ENCODE peak calls at places on chromosomes 1 and 21, in nine cellular contexts. I, V, L, E, Z, M, Y, Q and T are unnamed samples.

GRCh38 chr1:228298471-228298870 is 90.6 kb downstream of the OBSCN start:
- DNase-seq in I (no peak), V (no peak), L (no peak), E (no peak), Z (no peak), M (no peak), Y (no peak), Q (no peak), T (no peak)

GRCh38 chr1:91831132-91831930 is 54.6 kb downstream of the TGFBR3 start:
- DNase-seq in I (no peak), V (no peak), L (peak), E (peak), Z (no peak), M (no peak), Y (no peak), Q (no peak), T (no peak)

GRCh38 chr1:41599912-41600311 is 115.4 kb upstream of the EDN2 start:
- DNase-seq in I (no peak), V (no peak), L (no peak), E (peak), Z (no peak), M (no peak), Y (no peak), Q (no peak), T (no peak)

GRCh38 chr1:203290261-203291089 is 14.8 kb upstream of the BTG2 start:
- DNase-seq in I (no peak), V (peak), L (peak), E (peak), Z (peak), M (no peak), Y (peak), Q (no peak), T (no peak)

GRCh38 chr1:116847688-116848531 is 61.8 kb upstream of the PTGFRN start:
- DNase-seq in I (peak), V (no peak), L (peak), E (peak), Z (no peak), M (peak), Y (peak), Q (no peak), T (peak)

GRCh38 chr1:5250336-5250735 is 595.9 kb downstream of the AJAP1 start:
- DNase-seq in I (no peak), V (no peak), L (no peak), E (no peak), Z (no peak), M (no peak), Y (no peak), Q (no peak), T (no peak)

GRCh38 chr1:202213361-202214088 is 19.9 kb downstream of the LGR6 start:
- DNase-seq in I (no peak), V (no peak), L (no peak), E (no peak), Z (peak), M (no peak), Y (no peak), Q (peak), T (no peak)

GRCh38 chr1:25905680-25906643 is at the start of gene STMN1:
- DNase-seq in I (peak), V (peak), L (peak), E (peak), Z (peak), M (peak), Y (peak), Q (peak), T (peak)

GRCh38 chr1:248696261-248696660 is 6.3 kb downstream of the OR14I1 start:
- DNase-seq in I (no peak), V (peak), L (no peak), E (no peak), Z (no peak), M (no peak), Y (no peak), Q (peak), T (no peak)

GRCh38 chr21:31201548-31201947 is 142.5 kb downstream of the TIAM1 start:
- DNase-seq in I (peak), V (peak), L (peak), E (peak), Z (no peak), M (no peak), Y (no peak), Q (peak), T (no peak)

GRCh38 chr1:12359734-12360133 is 129.9 kb downstream of the VPS13D start:
- DNase-seq in I (no peak), V (no peak), L (peak), E (no peak), Z (no peak), M (no peak), Y (no peak), Q (no peak), T (no peak)

GRCh38 chr1:68954841-68955240 is 458.0 kb upstream of the DEPDC1 start:
- DNase-seq in I (no peak), V (no peak), L (peak), E (no peak), Z (peak), M (no peak), Y (no peak), Q (no peak), T (no peak)

GRCh38 chr1:197388801-197389200 is 120.7 kb downstream of the CRB1 start:
- DNase-seq in I (no peak), V (no peak), L (peak), E (peak), Z (no peak), M (no peak), Y (no peak), Q (no peak), T (no peak)

GRCh38 chr1:180815188-180815587 is 97.5 kb upstream of the KIAA1614 start:
- DNase-seq in I (no peak), V (no peak), L (no peak), E (no peak), Z (no peak), M (no peak), Y (no peak), Q (peak), T (no peak)

GRCh38 chr1:245241506-245242130 is 86.8 kb downstream of the KIF26B start:
- DNase-seq in I (no peak), V (no peak), L (no peak), E (no peak), Z (no peak), M (no peak), Y (no peak), Q (no peak), T (no peak)

GRCh38 chr1:201115390-201115937 is 3.2 kb upstream of the CACNA1S start:
- DNase-seq in I (no peak), V (no peak), L (no peak), E (no peak), Z (no peak), M (no peak), Y (no peak), Q (no peak), T (no peak)

GRCh38 chr1:194024659-194025058 is 838.2 kb upstream of the B3GALT2 start:
- DNase-seq in I (peak), V (no peak), L (peak), E (peak), Z (no peak), M (no peak), Y (no peak), Q (peak), T (no peak)

GRCh38 chr1:40806724-40807675 is 23.4 kb downstream of the KCNQ4 start:
- DNase-seq in I (no peak), V (peak), L (no peak), E (no peak), Z (no peak), M (no peak), Y (no peak), Q (no peak), T (no peak)

GRCh38 chr21:36423772-36424433 is 38.7 kb downstream of the CHAF1B start:
- DNase-seq in I (no peak), V (no peak), L (no peak), E (no peak), Z (no peak), M (no peak), Y (no peak), Q (peak), T (no peak)

GRCh38 chr21:39385299-39386145 is 36.6 kb upstream of the HMGN1 start:
- DNase-seq in I (no peak), V (peak), L (peak), E (peak), Z (no peak), M (peak), Y (peak), Q (no peak), T (peak)

GRCh38 chr21:14403681-14404318 is 20.9 kb upstream of the HSPA13 start:
- DNase-seq in I (no peak), V (no peak), L (peak), E (peak), Z (peak), M (no peak), Y (no peak), Q (peak), T (no peak)

GRCh38 chr1:85398391-85399064 is 66.4 kb downstream of the DDAH1 start:
- DNase-seq in I (peak), V (no peak), L (peak), E (peak), Z (no peak), M (peak), Y (no peak), Q (no peak), T (no peak)

GRCh38 chr1:37486680-37487618 is 12.6 kb downstream of the ZC3H12A start:
- DNase-seq in I (no peak), V (peak), L (peak), E (peak), Z (peak), M (no peak), Y (peak), Q (peak), T (no peak)

GRCh38 chr1:205451759-205452164 is 4.1 kb downstream of the BLACAT1 start:
- DNase-seq in I (no peak), V (peak), L (no peak), E (no peak), Z (no peak), M (no peak), Y (no peak), Q (no peak), T (no peak)

GRCh38 chr21:43297989-43298388 is 128.9 kb downstream of the SIK1 start:
- DNase-seq in I (no peak), V (no peak), L (no peak), E (no peak), Z (no peak), M (no peak), Y (no peak), Q (no peak), T (no peak)

GRCh38 chr21:35791541-35792335 is 268.6 kb downstream of the SETD4 start:
- DNase-seq in I (no peak), V (no peak), L (no peak), E (no peak), Z (no peak), M (no peak), Y (no peak), Q (no peak), T (no peak)

GRCh38 chr1:56577859-56578663 is 1.3 kb downstream of the PLPP3 start:
- DNase-seq in I (peak), V (peak), L (peak), E (peak), Z (peak), M (no peak), Y (no peak), Q (no peak), T (peak)

GRCh38 chr1:106439475-106439874 is 617.0 kb upstream of the PRMT6 start:
- DNase-seq in I (no peak), V (no peak), L (no peak), E (no peak), Z (no peak), M (no peak), Y (no peak), Q (no peak), T (no peak)

GRCh38 chr1:184745110-184745509 is 9.5 kb downstream of the EDEM3 start:
- DNase-seq in I (no peak), V (no peak), L (no peak), E (no peak), Z (no peak), M (no peak), Y (no peak), Q (no peak), T (no peak)

GRCh38 chr1:59509341-59509869 is 212.5 kb downstream of the FGGY start:
- DNase-seq in I (no peak), V (no peak), L (no peak), E (no peak), Z (no peak), M (no peak), Y (no peak), Q (no peak), T (no peak)

GRCh38 chr1:226001852-226002666 is 2.9 kb upstream of the SDE2 start:
- DNase-seq in I (no peak), V (peak), L (peak), E (no peak), Z (no peak), M (no peak), Y (peak), Q (peak), T (peak)

GRCh38 chr1:27488523-27489138 is 1.3 kb downstream of the WASF2 start:
- DNase-seq in I (no peak), V (no peak), L (peak), E (peak), Z (no peak), M (no peak), Y (no peak), Q (peak), T (no peak)

GRCh38 chr1:2124446-2125198 is 70.0 kb downstream of the FAAP20 start:
- DNase-seq in I (no peak), V (no peak), L (no peak), E (no peak), Z (no peak), M (no peak), Y (no peak), Q (no peak), T (no peak)

GRCh38 chr1:64072089-64072835 is 131.2 kb upstream of the UBE2U start:
- DNase-seq in I (no peak), V (no peak), L (peak), E (peak), Z (no peak), M (no peak), Y (no peak), Q (no peak), T (peak)

GRCh38 chr1:91791103-91791502 is 94.8 kb downstream of the TGFBR3 start:
- DNase-seq in I (no peak), V (no peak), L (no peak), E (no peak), Z (no peak), M (no peak), Y (no peak), Q (peak), T (no peak)

GRCh38 chr1:247448107-247448778 is 9.7 kb downstream of the OR2B11 start:
- DNase-seq in I (no peak), V (peak), L (peak), E (peak), Z (peak), M (no peak), Y (peak), Q (peak), T (no peak)

GRCh38 chr1:227778401-227778947 is 37.0 kb upstream of the PRSS38 start:
- DNase-seq in I (no peak), V (no peak), L (peak), E (peak), Z (no peak), M (peak), Y (no peak), Q (no peak), T (no peak)

GRCh38 chr1:27634166-27634981 is 611 bp downstream of the FGR start:
- DNase-seq in I (no peak), V (no peak), L (peak), E (no peak), Z (no peak), M (no peak), Y (peak), Q (no peak), T (no peak)